ENCODE peak calls at places on chromosomes 12 and 14, in five cellular contexts. One of them, this sample, is unnamed.
A peak's percentile ranks its signal among the peaks of the same experiment; 100 is the strongest.

GRCh38 chr14:22770481-22771187 is 4.1 kb downstream of the OXA1L start:
- DNase-seq in cardiac muscle cell: no peak
- DNase-seq in PC-3: no peak
- DNase-seq in colonic mucosa: no peak
- DNase-seq in CD8-positive, alpha-beta T cell: no peak
- DNase-seq in this sample: no peak

GRCh38 chr14:61704554-61704953 is 9.2 kb downstream of the HIF1A start:
- DNase-seq in cardiac muscle cell: no peak
- DNase-seq in PC-3: no peak
- DNase-seq in colonic mucosa: no peak
- DNase-seq in CD8-positive, alpha-beta T cell: no peak
- DNase-seq in this sample: no peak

GRCh38 chr14:59154383-59154782 is 34.1 kb upstream of the DAAM1 start:
- DNase-seq in cardiac muscle cell: no peak
- DNase-seq in PC-3: no peak
- DNase-seq in colonic mucosa: no peak
- DNase-seq in CD8-positive, alpha-beta T cell: no peak
- DNase-seq in this sample: no peak

GRCh38 chr12:123119808-123120207 is 31.1 kb downstream of the PITPNM2 start:
- DNase-seq in cardiac muscle cell: no peak
- DNase-seq in PC-3: no peak
- DNase-seq in colonic mucosa: no peak
- DNase-seq in CD8-positive, alpha-beta T cell: peak; percentile 39
- DNase-seq in this sample: no peak

GRCh38 chr12:91287753-91288152 is 105.1 kb upstream of the DCN start:
- DNase-seq in cardiac muscle cell: no peak
- DNase-seq in PC-3: no peak
- DNase-seq in colonic mucosa: no peak
- DNase-seq in CD8-positive, alpha-beta T cell: no peak
- DNase-seq in this sample: no peak

GRCh38 chr14:103688906-103689902 is 26.0 kb downstream of the XRCC3 start:
- DNase-seq in cardiac muscle cell: no peak
- DNase-seq in PC-3: no peak
- DNase-seq in colonic mucosa: no peak
- DNase-seq in CD8-positive, alpha-beta T cell: no peak
- DNase-seq in this sample: no peak

GRCh38 chr12:41724216-41724615 is 420.5 kb downstream of the GXYLT1 start:
- DNase-seq in cardiac muscle cell: no peak
- DNase-seq in PC-3: no peak
- DNase-seq in colonic mucosa: no peak
- DNase-seq in CD8-positive, alpha-beta T cell: no peak
- DNase-seq in this sample: no peak

GRCh38 chr12:50112456-50113218 is 601 bp downstream of the COX14 start:
- DNase-seq in cardiac muscle cell: peak; percentile 69
- DNase-seq in PC-3: peak; percentile 32
- DNase-seq in colonic mucosa: peak; percentile 59
- DNase-seq in CD8-positive, alpha-beta T cell: no peak
- DNase-seq in this sample: no peak

GRCh38 chr14:81312289-81312876 is 87.7 kb downstream of the STON2 start:
- DNase-seq in cardiac muscle cell: no peak
- DNase-seq in PC-3: no peak
- DNase-seq in colonic mucosa: no peak
- DNase-seq in CD8-positive, alpha-beta T cell: no peak
- DNase-seq in this sample: no peak

GRCh38 chr14:24162083-24162482 is 1.0 kb downstream of the IRF9 start:
- DNase-seq in cardiac muscle cell: no peak
- DNase-seq in PC-3: no peak
- DNase-seq in colonic mucosa: no peak
- DNase-seq in CD8-positive, alpha-beta T cell: no peak
- DNase-seq in this sample: no peak

GRCh38 chr12:49232940-49233841 is 31.7 kb upstream of the TUBA1C start:
- DNase-seq in cardiac muscle cell: peak; percentile 92
- DNase-seq in PC-3: no peak
- DNase-seq in colonic mucosa: peak; percentile 33
- DNase-seq in CD8-positive, alpha-beta T cell: no peak
- DNase-seq in this sample: no peak

GRCh38 chr12:54650884-54651283 is 2.7 kb upstream of the DCD start:
- DNase-seq in cardiac muscle cell: no peak
- DNase-seq in PC-3: no peak
- DNase-seq in colonic mucosa: no peak
- DNase-seq in CD8-positive, alpha-beta T cell: no peak
- DNase-seq in this sample: no peak

GRCh38 chr14:64279719-64280668 is 14.2 kb downstream of the ESR2 start:
- DNase-seq in cardiac muscle cell: no peak
- DNase-seq in PC-3: peak; percentile 61
- DNase-seq in colonic mucosa: no peak
- DNase-seq in CD8-positive, alpha-beta T cell: no peak
- DNase-seq in this sample: peak; percentile 65

GRCh38 chr14:52069617-52070431 is 965 bp upstream of the NID2 start:
- DNase-seq in cardiac muscle cell: peak; percentile 47
- DNase-seq in PC-3: no peak
- DNase-seq in colonic mucosa: peak; percentile 27
- DNase-seq in CD8-positive, alpha-beta T cell: no peak
- DNase-seq in this sample: no peak

GRCh38 chr14:23061995-23062394 is 4.7 kb upstream of the CDH24 start:
- DNase-seq in cardiac muscle cell: no peak
- DNase-seq in PC-3: peak; percentile 96
- DNase-seq in colonic mucosa: no peak
- DNase-seq in CD8-positive, alpha-beta T cell: no peak
- DNase-seq in this sample: peak; percentile 88

GRCh38 chr12:72540811-72541210 is 268.6 kb downstream of the TRHDE start:
- DNase-seq in cardiac muscle cell: no peak
- DNase-seq in PC-3: peak; percentile 6
- DNase-seq in colonic mucosa: no peak
- DNase-seq in CD8-positive, alpha-beta T cell: no peak
- DNase-seq in this sample: peak; percentile 20

GRCh38 chr12:102010265-102010994 is 51.4 kb downstream of the WASHC3 start:
- DNase-seq in cardiac muscle cell: no peak
- DNase-seq in PC-3: no peak
- DNase-seq in colonic mucosa: no peak
- DNase-seq in CD8-positive, alpha-beta T cell: no peak
- DNase-seq in this sample: no peak

GRCh38 chr12:68451261-68452091 is 119.3 kb upstream of the MDM1 start:
- DNase-seq in cardiac muscle cell: no peak
- DNase-seq in PC-3: peak; percentile 27
- DNase-seq in colonic mucosa: peak; percentile 32
- DNase-seq in CD8-positive, alpha-beta T cell: peak; percentile 20
- DNase-seq in this sample: peak; percentile 37

GRCh38 chr12:67355428-67356385 is 86.5 kb downstream of the CAND1 start:
- DNase-seq in cardiac muscle cell: peak; percentile 77
- DNase-seq in PC-3: peak; percentile 70
- DNase-seq in colonic mucosa: no peak
- DNase-seq in CD8-positive, alpha-beta T cell: peak; percentile 19
- DNase-seq in this sample: peak; percentile 39

GRCh38 chr12:95200128-95200973 is 16.9 kb downstream of the FGD6 start:
- DNase-seq in cardiac muscle cell: no peak
- DNase-seq in PC-3: no peak
- DNase-seq in colonic mucosa: no peak
- DNase-seq in CD8-positive, alpha-beta T cell: no peak
- DNase-seq in this sample: peak; percentile 77

GRCh38 chr12:13463189-13463588 is 266.7 kb downstream of the EMP1 start:
- DNase-seq in cardiac muscle cell: no peak
- DNase-seq in PC-3: no peak
- DNase-seq in colonic mucosa: no peak
- DNase-seq in CD8-positive, alpha-beta T cell: no peak
- DNase-seq in this sample: no peak

GRCh38 chr12:45407188-45407850 is 191.4 kb downstream of the ANO6 start:
- DNase-seq in cardiac muscle cell: no peak
- DNase-seq in PC-3: no peak
- DNase-seq in colonic mucosa: no peak
- DNase-seq in CD8-positive, alpha-beta T cell: no peak
- DNase-seq in this sample: no peak
- H3K27ac ChIP-seq in cardiac muscle cell: peak overlapping the region; percentile 6
- H3K27ac ChIP-seq in PC-3: no peak overlapping the region
- H3K27ac ChIP-seq in colonic mucosa: no peak overlapping the region
- H3K27ac ChIP-seq in CD8-positive, alpha-beta T cell: no peak overlapping the region
- H3K27ac ChIP-seq in this sample: no peak overlapping the region

GRCh38 chr12:124438415-124439056 is 128.9 kb downstream of the NCOR2 start:
- DNase-seq in cardiac muscle cell: no peak
- DNase-seq in PC-3: no peak
- DNase-seq in colonic mucosa: no peak
- DNase-seq in CD8-positive, alpha-beta T cell: no peak
- DNase-seq in this sample: no peak
- H3K27ac ChIP-seq in cardiac muscle cell: peak overlapping the region; percentile 58
- H3K27ac ChIP-seq in PC-3: no peak overlapping the region
- H3K27ac ChIP-seq in colonic mucosa: no peak overlapping the region
- H3K27ac ChIP-seq in CD8-positive, alpha-beta T cell: no peak overlapping the region
- H3K27ac ChIP-seq in this sample: no peak overlapping the region

GRCh38 chr14:105026789-105027563 is 6.1 kb upstream of the CDCA4 start:
- DNase-seq in cardiac muscle cell: no peak
- DNase-seq in PC-3: peak; percentile 86
- DNase-seq in colonic mucosa: no peak
- DNase-seq in CD8-positive, alpha-beta T cell: no peak
- DNase-seq in this sample: no peak
- H3K27ac ChIP-seq in cardiac muscle cell: no peak overlapping the region
- H3K27ac ChIP-seq in PC-3: peak overlapping the region; percentile 98
- H3K27ac ChIP-seq in colonic mucosa: no peak overlapping the region
- H3K27ac ChIP-seq in CD8-positive, alpha-beta T cell: no peak overlapping the region
- H3K27ac ChIP-seq in this sample: no peak overlapping the region

GRCh38 chr12:132432721-132433577 is 57.0 kb upstream of the FBRSL1 start:
- DNase-seq in cardiac muscle cell: no peak
- DNase-seq in PC-3: no peak
- DNase-seq in colonic mucosa: no peak
- DNase-seq in CD8-positive, alpha-beta T cell: no peak
- DNase-seq in this sample: no peak
- H3K27ac ChIP-seq in cardiac muscle cell: no peak overlapping the region
- H3K27ac ChIP-seq in PC-3: no peak overlapping the region
- H3K27ac ChIP-seq in colonic mucosa: no peak overlapping the region
- H3K27ac ChIP-seq in CD8-positive, alpha-beta T cell: no peak overlapping the region
- H3K27ac ChIP-seq in this sample: no peak overlapping the region

GRCh38 chr14:85529803-85530574 is at the start of gene FLRT2:
- DNase-seq in cardiac muscle cell: peak; percentile 29
- DNase-seq in PC-3: no peak
- DNase-seq in colonic mucosa: peak; percentile 28
- DNase-seq in CD8-positive, alpha-beta T cell: no peak
- DNase-seq in this sample: peak; percentile 71

GRCh38 chr14:85532570-85532969 is 2.6 kb downstream of the FLRT2 start:
- DNase-seq in cardiac muscle cell: no peak
- DNase-seq in PC-3: no peak
- DNase-seq in colonic mucosa: no peak
- DNase-seq in CD8-positive, alpha-beta T cell: no peak
- DNase-seq in this sample: no peak

GRCh38 chr14:85530626-85531025 is 682 bp downstream of the FLRT2 start:
- DNase-seq in cardiac muscle cell: no peak
- DNase-seq in PC-3: no peak
- DNase-seq in colonic mucosa: no peak
- DNase-seq in CD8-positive, alpha-beta T cell: no peak
- DNase-seq in this sample: no peak

GRCh38 chr14:85531594-85532391 is 1.8 kb downstream of the FLRT2 start:
- DNase-seq in cardiac muscle cell: peak; percentile 53
- DNase-seq in PC-3: no peak
- DNase-seq in colonic mucosa: peak; percentile 44
- DNase-seq in CD8-positive, alpha-beta T cell: no peak
- DNase-seq in this sample: peak; percentile 82

DNA sequence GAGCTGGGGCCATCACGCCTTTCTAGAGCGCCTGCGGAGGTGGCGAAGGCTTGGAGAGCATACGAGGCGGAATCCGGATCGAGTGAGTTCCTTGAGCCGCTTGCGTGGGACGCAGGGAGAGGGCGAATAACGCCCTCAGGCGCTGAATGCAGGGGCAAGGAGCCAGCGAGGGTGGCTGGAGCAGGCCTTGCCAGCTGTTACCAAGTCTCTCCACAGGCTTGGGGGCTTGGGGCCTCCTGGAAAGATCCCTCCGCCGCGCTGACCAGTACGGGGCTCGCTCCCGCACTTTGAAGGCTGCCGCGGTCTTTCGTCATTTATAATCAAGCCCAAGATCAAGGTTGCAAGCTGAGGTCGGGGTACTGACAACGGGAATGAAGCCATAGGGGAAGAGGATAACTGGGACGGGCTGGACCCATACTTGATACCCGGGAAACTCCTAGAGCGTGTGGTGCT is 1.2 kb downstream of the FLRT2 start:
- DNase-seq in cardiac muscle cell: peak; percentile 59
- DNase-seq in PC-3: no peak
- DNase-seq in colonic mucosa: peak; percentile 27
- DNase-seq in CD8-positive, alpha-beta T cell: no peak
- DNase-seq in this sample: peak; percentile 75
- H3K27ac ChIP-seq in cardiac muscle cell: no peak overlapping the region
- H3K27ac ChIP-seq in PC-3: no peak overlapping the region
- H3K27ac ChIP-seq in colonic mucosa: no peak overlapping the region
- H3K27ac ChIP-seq in CD8-positive, alpha-beta T cell: no peak overlapping the region
- H3K27ac ChIP-seq in this sample: peak overlapping the region; percentile 67

GRCh38 chr12:109163150-109163549 is 46.8 kb downstream of the ACACB start:
- DNase-seq in cardiac muscle cell: no peak
- DNase-seq in PC-3: no peak
- DNase-seq in colonic mucosa: no peak
- DNase-seq in CD8-positive, alpha-beta T cell: no peak
- DNase-seq in this sample: no peak

GRCh38 chr12:109162551-109162950 is 46.2 kb downstream of the ACACB start:
- DNase-seq in cardiac muscle cell: no peak
- DNase-seq in PC-3: no peak
- DNase-seq in colonic mucosa: no peak
- DNase-seq in CD8-positive, alpha-beta T cell: no peak
- DNase-seq in this sample: no peak

GRCh38 chr12:109166371-109166770 is 50.0 kb downstream of the ACACB start:
- DNase-seq in cardiac muscle cell: no peak
- DNase-seq in PC-3: no peak
- DNase-seq in colonic mucosa: no peak
- DNase-seq in CD8-positive, alpha-beta T cell: no peak
- DNase-seq in this sample: no peak

GRCh38 chr12:109167781-109168180 is 51.4 kb downstream of the ACACB start:
- DNase-seq in cardiac muscle cell: no peak
- DNase-seq in PC-3: no peak
- DNase-seq in colonic mucosa: no peak
- DNase-seq in CD8-positive, alpha-beta T cell: no peak
- DNase-seq in this sample: no peak

GRCh38 chr12:109165599-109165998 is 49.2 kb downstream of the ACACB start:
- DNase-seq in cardiac muscle cell: no peak
- DNase-seq in PC-3: no peak
- DNase-seq in colonic mucosa: no peak
- DNase-seq in CD8-positive, alpha-beta T cell: no peak
- DNase-seq in this sample: peak; percentile 11
- H3K27ac ChIP-seq in cardiac muscle cell: no peak overlapping the region
- H3K27ac ChIP-seq in PC-3: no peak overlapping the region
- H3K27ac ChIP-seq in colonic mucosa: no peak overlapping the region
- H3K27ac ChIP-seq in CD8-positive, alpha-beta T cell: no peak overlapping the region
- H3K27ac ChIP-seq in this sample: no peak overlapping the region

This sample was measured in mammary epithelial cell.